ENCODE peak calls at places on chromosomes 4 and X, in seven cellular contexts. L is mucosa of descending colon, V is endothelial cell of umbilical vein, F is choroid plexus epithelial cell, Y is A549, N is brain microvascular endothelial cell, H is kidney. M is an unnamed sample.

GRCh38 chr4:53722110-53722509 is 130.8 kb upstream of the LNX1 start:
- DNase-seq in H (no peak), Y (no peak), V (no peak), F (peak), N (no peak), L (no peak), M (no peak)

GRCh38 chrX:130994671-130995070 is 63.5 kb upstream of the ARHGAP36 start:
- DNase-seq in V (peak), Y (peak), F (peak), H (no peak), N (peak), L (no peak), M (no peak)

GRCh38 chrX:13279279-13280009 is 40.4 kb downstream of the ATXN3L start:
- DNase-seq in N (no peak), L (no peak), H (no peak), Y (no peak), F (no peak), V (no peak), M (no peak)

GRCh38 chr4:87375719-87376291 is 15.2 kb downstream of the HSD17B11 start:
- DNase-seq in N (peak), H (no peak), L (no peak), V (peak), Y (no peak), F (peak), M (peak)

GRCh38 chr4:152591361-152591760 is 55.5 kb upstream of the FBXW7 start:
- DNase-seq in Y (no peak), F (peak), V (peak), N (peak), H (peak), L (peak), M (peak)

GRCh38 chrX:10017866-10018265 is 50.7 kb downstream of the CLDN34 start:
- DNase-seq in Y (peak), V (peak), L (no peak), F (peak), N (peak), H (no peak), M (peak)

GRCh38 chr4:116877069-116877468 is 208.3 kb downstream of the TRAM1L1 start:
- DNase-seq in V (no peak), L (no peak), H (no peak), Y (no peak), N (no peak), F (no peak), M (no peak)

GRCh38 chrX:122475306-122475705 is 708.8 kb upstream of the GRIA3 start:
- DNase-seq in V (no peak), Y (no peak), L (no peak), H (no peak), N (no peak), F (peak), M (peak)

GRCh38 chr4:4529412-4529811 is 12.4 kb downstream of the STX18 start:
- DNase-seq in F (no peak), H (no peak), V (no peak), Y (no peak), N (no peak), L (no peak), M (no peak)

GRCh38 chr4:1463088-1463926 is 57.1 kb upstream of the NKX1-1 start:
- DNase-seq in L (peak), V (no peak), F (peak), H (peak), N (peak), Y (no peak), M (peak)

GRCh38 chr4:144494280-144494679 is 151.7 kb upstream of the HHIP start:
- DNase-seq in H (no peak), Y (no peak), N (no peak), F (peak), L (no peak), V (no peak), M (no peak)

GRCh38 chr4:8780086-8780485 is 91.6 kb downstream of the HMX1 start:
- DNase-seq in F (no peak), N (no peak), Y (no peak), H (no peak), L (peak), V (no peak), M (no peak)

GRCh38 chr4:4658051-4658450 is 116.2 kb upstream of the STX18 start:
- DNase-seq in Y (no peak), F (no peak), H (no peak), N (no peak), L (no peak), V (no peak), M (no peak)

GRCh38 chr4:185879666-185880312 is 67.8 kb upstream of the SORBS2 start:
- DNase-seq in F (no peak), N (no peak), Y (no peak), L (no peak), V (no peak), H (peak), M (no peak)

GRCh38 chrX:48467331-48467761 is 2.7 kb downstream of the SLC38A5 start:
- DNase-seq in F (no peak), Y (no peak), V (no peak), H (peak), N (no peak), L (no peak), M (no peak)

GRCh38 chr4:73653695-73654106 is 33.5 kb upstream of the RASSF6 start:
- DNase-seq in Y (peak), V (peak), H (no peak), N (no peak), F (peak), L (no peak), M (peak)

GRCh38 chr4:143336828-143337599 is at the start of gene GAB1:
- DNase-seq in Y (peak), F (peak), V (peak), L (peak), H (peak), N (peak), M (peak)

GRCh38 chrX:116290359-116290758 is 119.8 kb downstream of the AGTR2 start:
- DNase-seq in Y (no peak), V (no peak), H (no peak), L (no peak), F (no peak), N (no peak), M (no peak)

GRCh38 chrX:150934453-150934852 is 36.0 kb upstream of the CD99L2 start:
- DNase-seq in L (no peak), F (peak), V (no peak), Y (peak), N (peak), H (no peak), M (peak)

GRCh38 chrX:1392376-1393130 is 640 bp upstream of the SLC25A6 start:
- DNase-seq in N (peak), V (no peak), H (peak), F (peak), L (no peak), Y (peak), M (peak)

GRCh38 chrX:131762802-131763234 is 218.9 kb downstream of the OR13H1 start:
- DNase-seq in V (no peak), H (no peak), L (no peak), Y (peak), F (no peak), N (peak), M (peak)

GRCh38 chr4:156933633-156934258 is 37.9 kb downstream of the PDGFC start:
- DNase-seq in F (peak), L (no peak), V (peak), N (peak), H (no peak), Y (no peak), M (peak)

GRCh38 chrX:154652311-154653047 is 900 bp downstream of the CTAG2 start:
- DNase-seq in N (no peak), F (no peak), Y (no peak), L (no peak), V (no peak), H (peak), M (no peak)

GRCh38 chr4:139834210-139834609 is 168.6 kb downstream of the MGST2 start:
- DNase-seq in H (no peak), F (no peak), V (no peak), L (no peak), N (no peak), Y (no peak), M (no peak)

GRCh38 chr4:74364649-74365491 is at the start of gene EREG:
- DNase-seq in F (peak), H (peak), Y (peak), V (peak), L (peak), N (peak), M (peak)

GRCh38 chrX:53321216-53321942 is 40.0 kb upstream of the IQSEC2 start:
- DNase-seq in Y (no peak), H (no peak), F (no peak), V (no peak), L (no peak), N (no peak), M (peak)

GRCh38 chr4:122827899-122828601 is 1.4 kb downstream of the FGF2 start:
- DNase-seq in F (peak), H (no peak), L (no peak), Y (peak), V (peak), N (peak), M (peak)

GRCh38 chr4:60002603-60003325 is 1197.4 kb upstream of the ADGRL3 start:
- DNase-seq in F (no peak), H (no peak), N (no peak), V (no peak), L (no peak), Y (no peak), M (no peak)

GRCh38 chr4:56723831-56724230 is 42.7 kb upstream of the HOPX start:
- DNase-seq in H (no peak), V (no peak), F (no peak), N (no peak), Y (no peak), L (no peak), M (no peak)

GRCh38 chrX:15815779-15816452 is 25.6 kb downstream of the ZRSR2 start:
- DNase-seq in Y (peak), L (no peak), V (peak), F (peak), N (no peak), H (no peak), M (peak)

GRCh38 chrX:101117701-101118100 is 19.7 kb downstream of the CENPI start:
- DNase-seq in H (no peak), L (no peak), V (no peak), F (peak), N (no peak), Y (no peak), M (peak)

GRCh38 chr4:185998791-185999190 is 70.2 kb upstream of the TLR3 start:
- DNase-seq in L (no peak), F (peak), H (no peak), Y (no peak), N (no peak), V (no peak), M (no peak)

GRCh38 chr4:94909645-94910044 is 151.9 kb downstream of the BMPR1B start:
- DNase-seq in H (no peak), L (no peak), Y (no peak), V (no peak), F (no peak), N (no peak), M (no peak)

GRCh38 chr4:25783943-25784342 is 78.8 kb downstream of the SEL1L3 start:
- DNase-seq in F (no peak), L (no peak), Y (no peak), V (no peak), N (no peak), H (no peak), M (no peak)

GRCh38 chr4:189656551-189657165 is 284.0 kb upstream of the FRG1 start:
- DNase-seq in Y (no peak), F (no peak), H (no peak), L (no peak), N (no peak), V (no peak), M (no peak)

GRCh38 chr4:40622913-40623312 is 6.8 kb downstream of the RBM47 start:
- DNase-seq in L (no peak), Y (no peak), H (no peak), N (no peak), V (no peak), F (no peak), M (no peak)
- H3K4me3 ChIP-seq in L (no peak), Y (no peak), H (no peak), N (no peak), V (no peak), F (no peak), M (no peak)

DNA sequence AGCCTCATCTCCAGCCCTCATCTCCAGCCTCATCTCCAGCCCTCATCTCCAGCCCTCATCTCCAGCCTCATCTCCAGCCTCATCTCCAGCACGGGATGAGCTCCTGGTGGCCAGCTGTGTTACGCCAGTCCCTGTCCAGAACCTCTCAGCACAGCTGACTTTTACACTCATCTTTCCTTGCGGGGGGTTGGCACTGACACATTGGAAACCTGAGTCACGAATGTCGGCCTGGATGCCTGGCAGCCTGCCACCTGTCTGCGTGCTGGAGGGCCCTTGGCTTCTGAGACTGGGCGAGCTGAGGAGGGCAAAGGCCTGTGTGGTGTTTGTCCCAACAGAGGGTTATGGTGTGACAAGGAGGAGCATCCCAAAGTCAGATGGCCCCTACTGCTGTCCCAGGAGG is 66.1 kb upstream of the HGFAC start:
- DNase-seq in H (no peak), L (no peak), V (peak), N (peak), Y (no peak), F (peak), M (peak)
- TF ChIP-seq CTCF in H (no peak), L (no peak), V (no peak), N (peak), Y (no peak), F (no peak), M (no peak)

GRCh38 chr4:67575232-67575888 is 16.8 kb downstream of the STAP1 start:
- DNase-seq in L (no peak), V (no peak), N (no peak), Y (no peak), F (peak), H (no peak), M (no peak)
- H3K4me3 ChIP-seq in L (no peak), V (no peak), N (no peak), Y (no peak), F (peak), H (peak), M (no peak)

GRCh38 chr4:100582146-100582545 is 64.3 kb upstream of the EMCN start:
- DNase-seq in N (no peak), Y (no peak), L (no peak), F (no peak), H (no peak), V (no peak), M (peak)

GRCh38 chr4:100574607-100575006 is 56.8 kb upstream of the EMCN start:
- DNase-seq in L (no peak), H (no peak), V (no peak), Y (no peak), F (no peak), N (no peak), M (no peak)

GRCh38 chr4:100581337-100581736 is 63.5 kb upstream of the EMCN start:
- DNase-seq in N (no peak), H (no peak), F (no peak), V (no peak), Y (peak), L (no peak), M (peak)

DNA sequence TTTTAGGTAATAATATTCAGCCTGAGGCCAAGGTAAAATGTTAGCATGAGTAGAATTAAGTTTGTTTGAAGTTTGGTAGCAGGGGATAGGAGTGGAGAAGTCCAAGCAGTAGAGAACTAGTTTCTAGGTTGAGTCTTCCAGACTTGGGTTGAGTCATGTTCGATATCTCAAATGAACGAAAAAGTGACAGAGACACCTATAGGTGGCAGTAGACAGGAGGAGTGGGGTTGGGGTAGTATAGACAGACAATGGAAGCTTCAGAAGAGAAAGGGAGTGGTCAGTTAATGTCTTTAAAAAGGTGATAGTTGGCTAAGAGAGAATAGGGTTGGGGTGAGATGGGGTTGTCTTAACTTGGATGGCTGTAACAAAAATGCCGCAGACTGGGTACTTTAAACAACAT is 58.7 kb upstream of the EMCN start:
- DNase-seq in N (no peak), H (no peak), L (no peak), V (no peak), Y (no peak), F (no peak), M (no peak)
- TF ChIP-seq CTCF in N (no peak), H (no peak), L (no peak), V (no peak), Y (no peak), F (no peak), M (no peak)

DNA sequence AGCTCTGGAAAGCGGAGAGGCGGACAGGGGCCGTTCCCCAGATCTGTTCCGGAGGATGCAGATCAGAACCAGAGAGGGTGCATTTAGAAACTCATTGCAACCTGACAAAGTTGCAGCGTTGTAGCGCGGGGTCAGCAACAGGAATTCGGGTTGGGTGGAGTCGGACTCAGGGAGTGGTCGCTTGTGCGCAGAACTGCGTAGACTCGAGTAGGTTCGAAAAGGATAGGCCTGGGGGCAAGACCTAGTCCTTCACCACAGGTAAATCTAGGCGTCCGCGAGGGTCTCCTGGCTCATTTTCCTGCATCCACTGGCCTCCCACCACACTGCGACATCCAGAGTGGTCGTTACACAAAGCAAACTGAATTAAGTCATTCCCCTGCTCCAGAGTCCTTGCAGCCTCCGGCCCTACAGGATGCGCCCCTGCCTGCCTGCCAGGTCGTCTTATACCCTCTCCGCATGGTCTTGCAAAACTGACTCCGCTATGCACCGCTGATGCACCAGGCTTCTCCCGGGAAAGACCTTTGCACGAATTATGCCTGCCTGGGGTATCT is 4.7 kb upstream of the ZNF518B start:
- DNase-seq in Y (no peak), V (no peak), N (no peak), L (no peak), F (no peak), H (no peak), M (no peak)
- H3K4me3 ChIP-seq in Y (no peak), V (peak), N (peak), L (no peak), F (no peak), H (no peak), M (peak)

GRCh38 chr4:77699731-77700210 is 94.2 kb downstream of the CXCL13 start:
- DNase-seq in H (no peak), N (peak), V (peak), L (no peak), F (peak), Y (no peak), M (peak)
- TF ChIP-seq CTCF in H (no peak), N (peak), V (no peak), L (no peak), F (peak), Y (peak), M (peak)

M was measured in foreskin fibroblast.